ENCODE peak calls at places on chromosomes 16 and 17, in nine cellular contexts. D is mesenchymal stem cell; H is Caco-2; M is transverse colon; N is pancreas; R is CD4-positive, alpha-beta T cell; P is CD8-positive, alpha-beta T cell; E is PC-9; I is heart right ventricle. J is an unnamed sample. For H3K9me3, the result is how much of the 10 kb centered on the place peaks cover.

GRCh38 chr17:75639771-75640555 is 6.7 kb downstream of the SMIM5 start:
- DNase-seq in D (no peak), H (peak), M (peak), N (peak), R (no peak), P (no peak), E (peak), I (no peak), J (no peak)

GRCh38 chr17:2264023-2264860 is 39.3 kb downstream of the SMG6 start:
- DNase-seq in D (peak), H (no peak), M (no peak), N (no peak), R (no peak), P (no peak), E (no peak), I (no peak), J (no peak)

GRCh38 chr16:55152875-55153390 is 171.1 kb upstream of the IRX6 start:
- DNase-seq in D (no peak), H (no peak), M (no peak), N (no peak), R (no peak), P (no peak), E (no peak), I (no peak), J (no peak)

GRCh38 chr16:19505600-19506303 is 16.1 kb downstream of the GDE1 start:
- DNase-seq in D (no peak), H (no peak), M (no peak), N (no peak), R (no peak), P (no peak), E (peak), I (no peak), J (no peak)

GRCh38 chr16:30721167-30721566 is 22.2 kb downstream of the SRCAP start:
- DNase-seq in D (no peak), H (no peak), M (no peak), N (peak), R (no peak), P (no peak), E (no peak), I (no peak), J (no peak)

GRCh38 chr16:82067810-82068325 is 32.8 kb downstream of the HSD17B2 start:
- DNase-seq in D (no peak), H (no peak), M (no peak), N (no peak), R (no peak), P (no peak), E (no peak), I (no peak), J (no peak)

GRCh38 chr16:14405611-14406537 is 224.2 kb downstream of the PARN start:
- DNase-seq in D (no peak), H (peak), M (peak), N (peak), R (no peak), P (no peak), E (no peak), I (peak), J (no peak)

GRCh38 chr17:66354981-66355380 is 52.6 kb downstream of the PRKCA start:
- DNase-seq in D (peak), H (no peak), M (no peak), N (no peak), R (no peak), P (no peak), E (no peak), I (no peak), J (no peak)

GRCh38 chr16:71499775-71500364 is 10.7 kb upstream of the ZNF19 start:
- DNase-seq in D (peak), H (peak), M (peak), N (no peak), R (peak), P (peak), E (peak), I (no peak), J (peak)

GRCh38 chr17:50439008-50439407 is 13.0 kb downstream of the ACSF2 start:
- DNase-seq in D (no peak), H (no peak), M (no peak), N (no peak), R (no peak), P (no peak), E (no peak), I (no peak), J (no peak)

GRCh38 chr16:23768581-23768980 is 13.8 kb downstream of the CHP2 start:
- DNase-seq in D (no peak), H (no peak), M (peak), N (no peak), R (no peak), P (no peak), E (no peak), I (no peak), J (no peak)

GRCh38 chr16:79639576-79640311 is 39.2 kb upstream of the MAF start:
- DNase-seq in D (peak), H (no peak), M (no peak), N (no peak), R (no peak), P (no peak), E (peak), I (no peak), J (no peak)

GRCh38 chr16:25064967-25065366 is 46.6 kb upstream of the LCMT1 start:
- DNase-seq in D (no peak), H (no peak), M (no peak), N (no peak), R (no peak), P (no peak), E (no peak), I (no peak), J (no peak)

GRCh38 chr16:66480265-66481080 is 53.4 kb downstream of the BEAN1 start:
- DNase-seq in D (no peak), H (no peak), M (no peak), N (no peak), R (no peak), P (no peak), E (peak), I (no peak), J (no peak)

GRCh38 chr16:88906535-88907105 is 40.2 kb upstream of the PABPN1L start:
- DNase-seq in D (no peak), H (no peak), M (no peak), N (no peak), R (no peak), P (no peak), E (no peak), I (no peak), J (no peak)

GRCh38 chr16:49348408-49349176 is 25.0 kb upstream of the C16orf78 start:
- DNase-seq in D (no peak), H (no peak), M (no peak), N (no peak), R (no peak), P (no peak), E (no peak), I (no peak), J (no peak)

GRCh38 chr17:73493212-73493814 is 150.9 kb downstream of the SDK2 start:
- DNase-seq in D (no peak), H (no peak), M (no peak), N (no peak), R (no peak), P (no peak), E (no peak), I (no peak), J (no peak)

GRCh38 chr16:66911112-66911511 is 7.6 kb downstream of the CDH16 start:
- DNase-seq in D (no peak), H (no peak), M (no peak), N (no peak), R (no peak), P (no peak), E (peak), I (no peak), J (no peak)

GRCh38 chr17:47816947-47817346 is 4.6 kb downstream of the OSBPL7 start:
- DNase-seq in D (no peak), H (no peak), M (no peak), N (peak), R (no peak), P (no peak), E (no peak), I (no peak), J (no peak)

GRCh38 chr16:20944861-20945390 is 44.4 kb downstream of the LYRM1 start:
- DNase-seq in D (peak), H (no peak), M (no peak), N (no peak), R (peak), P (peak), E (no peak), I (no peak), J (no peak)

GRCh38 chr17:80584171-80584905 is 39.7 kb downstream of the RPTOR start:
- DNase-seq in D (no peak), H (no peak), M (no peak), N (no peak), R (no peak), P (no peak), E (no peak), I (no peak), J (no peak)

GRCh38 chr16:88837806-88838205 is 18.9 kb downstream of the GALNS start:
- DNase-seq in D (no peak), H (no peak), M (no peak), N (no peak), R (no peak), P (no peak), E (no peak), I (peak), J (no peak)

GRCh38 chr17:59434429-59434828 is 103.0 kb downstream of the YPEL2 start:
- DNase-seq in D (no peak), H (no peak), M (no peak), N (no peak), R (no peak), P (no peak), E (no peak), I (no peak), J (no peak)

GRCh38 chr17:1373710-1374237 is 26.2 kb downstream of the YWHAE start:
- DNase-seq in D (no peak), H (peak), M (no peak), N (no peak), R (no peak), P (no peak), E (no peak), I (no peak), J (no peak)

GRCh38 chr17:38922538-38923291 is 2.7 kb upstream of the LASP1NB start:
- DNase-seq in D (peak), H (no peak), M (peak), N (peak), R (no peak), P (no peak), E (no peak), I (peak), J (no peak)

GRCh38 chr17:14197582-14197981 is 39.1 kb downstream of the CDRT15 start:
- DNase-seq in D (no peak), H (no peak), M (peak), N (no peak), R (peak), P (peak), E (no peak), I (no peak), J (no peak)

GRCh38 chr16:19135201-19135838 is 21.6 kb downstream of the ITPRIPL2 start:
- DNase-seq in D (no peak), H (no peak), M (no peak), N (no peak), R (no peak), P (no peak), E (no peak), I (no peak), J (no peak)

GRCh38 chr17:78175643-78175981 is 7.2 kb downstream of the SYNGR2 start:
- DNase-seq in D (no peak), H (no peak), M (no peak), N (peak), R (no peak), P (no peak), E (no peak), I (no peak), J (no peak)

GRCh38 chr16:61580579-61580978 is 455.7 kb downstream of the CDH8 start:
- DNase-seq in D (no peak), H (no peak), M (no peak), N (peak), R (no peak), P (peak), E (no peak), I (no peak), J (no peak)
- H3K9me3 ChIP-seq in D (under half), H (under half), M (under half), N (under half), R (under half), P (under half), E (under half), I (under half), J (under half)

GRCh38 chr17:70128727-70129238 is 40.5 kb upstream of the KCNJ2 start:
- DNase-seq in D (no peak), H (no peak), M (no peak), N (no peak), R (no peak), P (no peak), E (no peak), I (no peak), J (no peak)
- H3K9me3 ChIP-seq in D (under half), H (under half), M (under half), N (under half), R (under half), P (under half), E (under half), I (under half), J (under half)

DNA sequence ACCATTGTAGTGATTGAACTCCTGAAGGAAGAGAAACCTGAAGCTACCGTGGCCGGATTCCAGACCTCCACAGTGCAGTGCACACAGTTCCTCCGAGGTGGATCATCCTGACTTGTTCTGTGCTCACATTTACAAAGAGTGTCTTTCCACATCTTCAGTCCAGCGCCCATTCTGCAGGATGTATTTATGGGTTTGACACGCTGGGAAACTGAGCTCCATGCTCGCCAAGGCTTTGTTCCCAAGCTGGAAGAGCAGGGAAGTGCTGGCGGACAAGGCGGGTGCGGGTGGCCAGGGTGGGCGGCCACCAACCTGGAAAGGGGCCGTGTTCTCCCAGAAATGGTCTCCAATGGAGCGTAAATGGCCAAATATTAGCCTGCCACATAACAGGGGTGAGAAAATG is 227.9 kb downstream of the IRF8 start:
- DNase-seq in D (no peak), H (no peak), M (no peak), N (no peak), R (no peak), P (no peak), E (no peak), I (no peak), J (no peak)
- H3K9me3 ChIP-seq in D (under half), H (under half), M (under half), N (under half), R (under half), P (under half), E (under half), I (under half), J (under half)

DNA sequence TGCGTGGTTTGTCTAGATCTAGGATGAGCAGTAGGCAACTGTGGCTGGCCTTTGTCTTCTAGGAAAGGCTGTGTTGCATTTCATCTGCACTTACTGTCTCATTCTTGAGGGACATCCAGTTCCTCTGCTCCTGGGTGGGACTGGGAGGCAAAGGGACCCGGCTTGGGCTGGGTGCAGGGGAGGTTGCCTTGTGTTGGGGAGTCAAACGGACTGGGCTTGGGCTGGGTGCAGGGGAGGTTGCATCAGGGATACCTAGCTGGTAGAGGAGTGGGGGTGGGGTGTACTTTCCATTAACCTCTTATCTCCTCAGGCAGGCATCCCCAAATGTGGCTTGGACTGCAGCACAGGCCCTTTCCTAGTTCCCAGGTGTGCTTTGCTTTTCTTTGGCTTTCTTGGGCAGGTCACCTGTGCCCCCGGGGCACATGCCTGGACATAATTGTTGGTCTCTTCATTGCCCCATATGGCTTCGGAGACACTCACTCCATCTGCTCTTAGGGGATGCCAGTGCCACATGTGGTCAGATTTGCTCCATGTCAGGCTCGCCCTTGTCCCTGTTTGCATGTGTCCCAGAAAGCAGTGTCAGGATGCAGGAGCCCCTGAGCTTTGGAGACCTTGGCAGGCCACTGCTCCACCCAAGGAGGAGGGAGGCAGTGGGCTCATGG is 1682.9 kb downstream of the TP53TG3F start:
- DNase-seq in D (no peak), H (no peak), M (no peak), N (peak), R (no peak), P (no peak), E (peak), I (no peak), J (no peak)
- H3K9me3 ChIP-seq in D (under half), H (under half), M (under half), N (under half), R (under half), P (under half), E (under half), I (half or more), J (under half)

GRCh38 chr17:22704674-22705073 is 1012.4 kb downstream of the KCNJ18 start:
- DNase-seq in D (no peak), H (no peak), M (no peak), N (no peak), R (no peak), P (no peak), E (no peak), I (no peak), J (no peak)
- H3K9me3 ChIP-seq in D (under half), H (under half), M (under half), N (under half), R (under half), P (under half), E (under half), I (under half), J (under half)

GRCh38 chr16:35411156-35411555 is 1951.7 kb downstream of the TP53TG3F start:
- DNase-seq in D (no peak), H (no peak), M (no peak), N (no peak), R (no peak), P (no peak), E (no peak), I (no peak), J (no peak)
- H3K9me3 ChIP-seq in D (under half), H (under half), M (under half), N (under half), R (under half), P (under half), E (under half), I (under half), J (under half)

GRCh38 chr17:34011599-34011998 is 243.5 kb upstream of the CCL2 start:
- DNase-seq in D (no peak), H (no peak), M (no peak), N (no peak), R (no peak), P (no peak), E (no peak), I (no peak), J (no peak)
- H3K9me3 ChIP-seq in D (under half), H (under half), M (under half), N (under half), R (under half), P (under half), E (under half), I (under half), J (under half)

GRCh38 chr16:60419859-60420258 is 1616.4 kb downstream of the CDH8 start:
- DNase-seq in D (no peak), H (no peak), M (no peak), N (no peak), R (no peak), P (no peak), E (no peak), I (no peak), J (no peak)

GRCh38 chr16:60414617-60415016 is 1621.6 kb downstream of the CDH8 start:
- DNase-seq in D (no peak), H (no peak), M (no peak), N (no peak), R (no peak), P (no peak), E (no peak), I (no peak), J (no peak)

DNA sequence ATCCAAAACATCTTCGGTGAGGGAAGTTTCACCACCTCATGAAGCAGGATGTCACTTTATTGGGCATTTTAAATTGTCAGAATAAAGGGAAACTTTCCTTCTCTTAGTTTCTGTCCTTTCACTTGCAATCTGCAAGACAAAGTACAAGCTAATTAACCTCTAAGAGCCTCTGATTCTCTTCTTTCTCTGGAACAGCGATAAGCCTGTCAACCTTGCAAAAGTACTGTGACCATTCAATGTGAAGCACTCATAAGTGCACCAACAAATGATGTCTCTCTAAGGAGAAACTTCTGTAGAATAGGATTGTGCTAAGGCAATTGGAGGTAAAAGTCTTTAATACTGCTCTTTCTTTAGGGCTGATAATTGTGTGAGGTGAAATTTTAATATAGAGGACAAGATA is 1622.3 kb downstream of the CDH8 start:
- DNase-seq in D (no peak), H (no peak), M (no peak), N (no peak), R (no peak), P (no peak), E (no peak), I (no peak), J (no peak)
- H3K9me3 ChIP-seq in D (under half), H (under half), M (under half), N (under half), R (under half), P (under half), E (under half), I (under half), J (under half)

DNA sequence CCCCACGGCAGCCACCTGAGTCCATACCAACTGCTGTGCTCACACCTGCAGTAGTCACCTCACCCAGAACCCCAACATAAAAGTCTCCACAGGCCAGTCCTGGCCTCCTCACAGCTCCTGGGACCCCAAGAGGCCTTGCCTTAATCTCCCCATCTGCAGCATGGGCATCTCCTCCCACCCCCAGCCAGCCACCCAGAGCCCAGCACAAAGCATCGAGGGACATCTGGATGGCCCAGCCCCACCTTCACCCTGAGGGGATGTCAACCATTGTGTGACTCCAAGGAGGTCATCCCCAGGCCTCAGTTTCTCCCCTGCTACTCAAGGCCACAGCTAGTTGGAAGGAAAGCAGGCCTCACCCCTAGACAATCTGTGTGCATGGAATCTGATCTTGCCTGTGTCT is 1775.3 kb downstream of the TP53TG3F start:
- DNase-seq in D (no peak), H (no peak), M (no peak), N (no peak), R (no peak), P (no peak), E (peak), I (no peak), J (no peak)
- H3K9me3 ChIP-seq in D (under half), H (under half), M (under half), N (under half), R (under half), P (under half), E (under half), I (under half), J (under half)

DNA sequence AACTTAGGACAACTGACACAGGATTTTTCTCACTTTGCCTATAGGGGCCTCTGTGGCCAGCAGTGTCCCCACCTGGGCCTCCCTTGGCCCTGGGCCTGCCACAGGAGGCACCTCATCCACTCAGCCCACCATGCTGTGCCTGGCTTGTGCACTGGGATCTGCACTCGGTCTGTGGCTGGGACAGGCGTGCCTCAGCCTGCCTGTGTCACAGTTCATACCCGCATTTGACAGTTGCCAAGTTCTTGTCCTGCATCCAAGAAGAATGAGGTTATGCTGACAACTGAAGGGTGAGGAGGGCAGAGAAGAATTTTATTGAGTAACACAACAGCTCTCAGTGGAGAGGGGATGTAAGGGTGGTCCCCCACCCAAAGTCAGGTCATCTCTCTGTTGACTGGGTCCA is 36.0 kb downstream of the ZFP90 start:
- DNase-seq in D (no peak), H (no peak), M (no peak), N (no peak), R (no peak), P (no peak), E (no peak), I (no peak), J (no peak)
- H3K9me3 ChIP-seq in D (half or more), H (half or more), M (half or more), N (under half), R (half or more), P (under half), E (under half), I (half or more), J (under half)

J was measured in T-helper 17 cell.